ENCODE peak calls at places on chromosomes 7 and 10, in five cellular contexts. O is GM12878, B is IMR-90, L is A549, Z is K562. C is an unnamed sample.

GRCh38 chr7:136039577-136040345 is 62.6 kb upstream of the MTPN start:
- DNase-seq in B (no peak), L (no peak), Z (no peak), O (no peak), C (no peak)

GRCh38 chr10:71453186-71453585 is 56.5 kb downstream of the CDH23 start:
- DNase-seq in Z (no peak), L (no peak), B (no peak), O (no peak), C (no peak)

GRCh38 chr10:27742926-27743735 is 2.5 kb downstream of the MKX start:
- DNase-seq in Z (no peak), B (no peak), O (no peak), L (no peak), C (peak)

GRCh38 chr7:129225206-129225930 is 538 bp downstream of the AHCYL2 start:
- DNase-seq in B (peak), Z (peak), L (peak), O (no peak), C (no peak)

GRCh38 chr10:91220194-91220953 is at the start of gene PCGF5:
- DNase-seq in O (no peak), B (peak), Z (peak), L (peak), C (peak)

GRCh38 chr7:39248693-39249090 is 271.0 kb downstream of the POU6F2 start:
- DNase-seq in O (no peak), L (no peak), B (no peak), Z (no peak), C (no peak)

GRCh38 chr10:87734987-87735827 is 75.5 kb downstream of the PAPSS2 start:
- DNase-seq in Z (peak), B (peak), O (no peak), L (peak), C (peak)

GRCh38 chr10:78579995-78580394 is 488.8 kb upstream of the ZMIZ1 start:
- DNase-seq in B (no peak), Z (no peak), L (no peak), O (no peak), C (peak)

GRCh38 chr7:110090113-110090820 is 1000.7 kb upstream of the LRRN3 start:
- DNase-seq in B (peak), Z (peak), L (no peak), O (no peak), C (no peak)

GRCh38 chr7:101553771-101554445 is 75.2 kb downstream of the MYL10 start:
- DNase-seq in L (no peak), O (no peak), B (no peak), Z (no peak), C (peak)

GRCh38 chr10:107081644-107082043 is 82.9 kb downstream of the SORCS1 start:
- DNase-seq in B (no peak), O (peak), Z (peak), L (no peak), C (no peak)

GRCh38 chr10:75612904-75613684 is 181.7 kb downstream of the LRMDA start:
- DNase-seq in B (no peak), O (peak), L (no peak), Z (no peak), C (no peak)

GRCh38 chr7:137381045-137381444 is 37.5 kb upstream of the PTN start:
- DNase-seq in L (no peak), B (no peak), Z (no peak), O (no peak), C (no peak)

GRCh38 chr10:24097771-24098207 is 111.1 kb upstream of the KIAA1217 start:
- DNase-seq in O (no peak), Z (no peak), L (no peak), B (no peak), C (no peak)

GRCh38 chr7:56218510-56218909 is 102.3 kb upstream of the NUPR2 start:
- DNase-seq in L (no peak), B (no peak), Z (no peak), O (no peak), C (no peak)

GRCh38 chr7:2554654-2555053 is 670 bp downstream of the BRAT1 start:
- DNase-seq in Z (peak), L (no peak), B (no peak), O (no peak), C (peak)

GRCh38 chr7:2560175-2560695 is 1.5 kb downstream of the IQCE start:
- DNase-seq in Z (no peak), B (no peak), L (no peak), O (no peak), C (peak)

GRCh38 chr7:2553831-2554581 is 1.3 kb downstream of the BRAT1 start:
- DNase-seq in Z (no peak), O (no peak), L (no peak), B (no peak), C (no peak)

GRCh38 chr7:2555121-2556052 is at the start of gene BRAT1:
- DNase-seq in O (peak), Z (peak), B (peak), L (peak), C (peak)

DNA sequence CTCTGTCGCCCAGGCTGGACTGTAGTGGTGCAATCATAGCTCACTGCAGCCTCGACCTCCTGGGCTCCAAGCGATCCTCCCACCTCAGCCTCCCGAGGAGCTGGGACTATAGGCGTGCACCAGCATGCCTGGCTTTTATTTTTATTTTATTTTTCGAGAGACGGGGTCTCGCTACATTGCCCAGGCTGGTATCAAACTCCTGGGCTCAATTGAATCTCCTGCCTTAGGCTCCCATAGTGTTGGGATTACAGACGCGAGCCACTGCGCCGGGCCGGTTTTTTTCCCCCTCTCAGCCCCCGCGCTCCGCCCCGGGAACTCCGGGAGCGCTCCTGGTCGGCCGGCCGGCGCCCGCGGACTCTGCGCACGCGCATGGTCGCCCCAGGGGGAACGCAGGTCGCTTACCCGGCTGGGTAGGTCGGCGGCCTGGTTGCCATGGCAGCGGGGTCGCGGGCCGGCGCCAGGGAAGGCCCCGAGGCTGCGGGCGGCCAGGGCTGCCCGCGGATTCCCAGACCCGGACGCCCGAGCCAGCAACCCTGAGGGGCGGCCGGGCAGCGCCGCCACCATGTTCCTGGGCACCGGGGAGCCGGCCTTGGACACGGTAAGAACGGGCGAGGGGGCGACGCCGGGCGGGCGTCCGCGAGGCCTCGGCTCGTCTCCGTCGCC is at the start of gene IQCE:
- DNase-seq in B (peak), Z (peak), L (peak), O (peak), C (peak)
- TF ChIP-seq RCOR1 in B (no peak), Z (no peak), L (no peak), O (peak), C (peak)

GRCh38 chr10:93451244-93451947 is 30.7 kb downstream of the MYOF start:
- DNase-seq in L (no peak), O (no peak), Z (no peak), B (no peak), C (no peak)

GRCh38 chr10:93447019-93447418 is 35.1 kb downstream of the MYOF start:
- DNase-seq in L (no peak), B (no peak), Z (no peak), O (no peak), C (no peak)

GRCh38 chr10:93447970-93448369 is 34.2 kb downstream of the MYOF start:
- DNase-seq in Z (no peak), B (no peak), L (no peak), O (no peak), C (no peak)

GRCh38 chr10:93445097-93445960 is 36.8 kb downstream of the MYOF start:
- DNase-seq in O (no peak), L (peak), Z (no peak), B (peak), C (peak)

DNA sequence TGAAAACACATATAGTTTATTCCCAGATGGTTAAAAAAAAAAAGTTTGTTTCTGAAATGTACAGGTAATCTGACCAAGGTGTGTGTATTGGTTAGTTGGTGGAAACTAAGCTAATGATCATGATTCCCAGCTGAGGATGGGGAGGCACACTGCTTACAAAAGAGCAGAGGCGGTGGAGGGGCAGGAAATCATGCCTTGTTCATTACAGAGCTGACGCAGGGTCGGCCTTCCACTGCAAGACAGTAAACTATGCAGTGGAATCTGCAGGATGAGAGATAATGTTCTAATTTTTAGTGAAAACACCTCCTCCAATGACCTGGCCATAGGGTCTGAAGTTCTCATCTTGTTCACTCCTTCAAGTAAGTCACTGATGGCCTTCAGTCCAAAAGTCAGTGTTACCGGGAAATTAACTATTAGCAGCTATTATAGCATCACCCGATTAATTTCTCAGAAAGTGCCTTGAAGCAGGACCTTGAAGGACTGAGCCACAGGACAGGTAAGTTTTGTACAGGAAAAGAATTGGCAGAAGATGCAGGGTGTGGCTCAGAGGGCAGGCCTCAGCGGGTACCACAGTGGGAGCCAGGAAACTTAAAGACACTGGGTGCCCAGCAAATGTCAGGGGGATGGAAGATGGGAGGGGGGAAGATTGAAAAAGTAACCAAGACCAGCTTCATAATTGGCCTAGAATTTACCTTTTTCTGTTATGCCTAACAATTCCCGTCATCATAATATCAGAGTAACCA is 36.0 kb downstream of the MYOF start:
- DNase-seq in O (no peak), B (no peak), Z (no peak), L (no peak), C (no peak)
- H3K27ac ChIP-seq in O (no peak), B (peak), Z (no peak), L (peak), C (peak)

GRCh38 chr10:97889461-97890265 is 40.0 kb downstream of the GOLGA7B start:
- DNase-seq in B (peak), L (peak), Z (peak), O (no peak), C (peak)
- TF ChIP-seq RCOR1 in B (no peak), L (no peak), Z (no peak), O (no peak), C (no peak)

DNA sequence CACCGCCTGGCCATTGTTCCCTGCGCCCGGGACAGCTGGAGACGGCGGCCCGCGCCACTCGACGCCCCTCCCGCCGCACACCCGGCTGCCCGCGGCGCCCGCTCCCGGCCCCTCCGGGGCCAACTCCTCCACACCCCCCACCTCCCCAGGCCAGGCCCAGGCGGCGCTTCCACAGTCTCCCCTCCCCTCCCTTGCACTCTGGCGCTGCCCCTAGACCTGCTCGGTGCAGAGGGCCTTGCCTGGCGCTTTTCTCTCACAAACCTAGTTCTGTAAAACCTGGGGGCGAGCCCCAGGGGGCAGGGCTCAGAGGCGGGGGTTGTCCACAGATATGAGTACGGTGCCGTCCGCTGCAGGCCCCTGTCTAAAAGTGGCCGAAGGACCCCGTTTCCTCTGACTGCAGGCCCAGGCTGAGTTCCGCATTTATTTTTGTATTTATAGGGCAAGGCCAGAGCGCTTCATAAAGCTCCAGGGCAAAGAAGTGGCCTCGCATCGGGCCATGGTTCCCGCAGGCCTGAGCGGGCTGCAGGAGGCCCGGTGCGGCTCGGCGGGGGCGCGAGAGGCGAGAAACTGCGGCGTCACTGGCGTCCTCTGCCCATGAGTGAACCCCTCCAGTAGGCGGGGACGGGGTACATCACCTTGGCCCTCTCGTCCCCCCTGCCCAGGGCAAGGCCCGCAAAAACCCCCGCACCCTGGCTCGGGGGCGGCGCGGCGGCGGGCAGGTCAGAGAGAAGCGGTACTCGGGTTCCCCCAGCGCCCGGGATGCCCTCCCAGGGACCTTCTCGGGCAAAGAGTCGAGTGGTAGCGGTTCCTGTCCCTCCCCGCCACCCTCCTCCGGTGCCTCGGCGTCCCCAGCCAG is 355.6 kb downstream of the DNAJB6 start:
- DNase-seq in L (no peak), O (no peak), B (no peak), Z (no peak), C (no peak)
- H3K27ac ChIP-seq in L (no peak), O (no peak), B (no peak), Z (no peak), C (no peak)

GRCh38 chr10:7576340-7576739 is 90.4 kb downstream of the ITIH5 start:
- DNase-seq in Z (no peak), L (no peak), B (no peak), O (no peak), C (no peak)

GRCh38 chr10:7571992-7572391 is 94.8 kb downstream of the ITIH5 start:
- DNase-seq in O (no peak), Z (no peak), B (no peak), L (no peak), C (no peak)

GRCh38 chr10:7567896-7568295 is 98.9 kb downstream of the ITIH5 start:
- DNase-seq in Z (no peak), B (no peak), L (no peak), O (no peak), C (no peak)

GRCh38 chr10:7577206-7577978 is 89.4 kb downstream of the ITIH5 start:
- DNase-seq in Z (no peak), B (no peak), L (no peak), O (no peak), C (no peak)

DNA sequence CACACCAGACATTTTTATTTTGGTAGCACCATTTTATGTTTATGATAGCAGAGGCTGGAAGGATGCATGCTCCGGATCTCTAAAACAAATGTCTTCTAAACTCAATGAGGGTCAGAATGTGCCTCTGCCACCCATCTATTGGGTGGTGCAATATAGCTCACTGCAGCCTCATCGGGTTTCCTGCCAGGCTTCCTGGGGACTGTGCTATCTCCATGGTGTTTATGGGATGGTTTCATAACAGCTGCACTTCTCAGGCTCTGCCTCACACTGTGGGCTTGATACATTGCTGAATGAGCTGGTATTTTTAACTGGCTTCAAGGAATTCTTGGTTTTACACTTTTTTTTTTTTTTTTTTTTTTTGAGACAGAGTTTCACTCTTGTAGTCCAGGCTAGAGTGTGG is 94.3 kb downstream of the ITIH5 start:
- DNase-seq in L (no peak), O (no peak), Z (no peak), B (no peak), C (no peak)
- TF ChIP-seq RCOR1 in L (no peak), O (no peak), Z (no peak), B (no peak), C (no peak)

GRCh38 chr7:45151967-45152366 is 5.6 kb upstream of the RAMP3 start:
- DNase-seq in L (no peak), Z (no peak), B (no peak), O (no peak), C (no peak)

GRCh38 chr7:45149606-45150005 is 8.0 kb upstream of the RAMP3 start:
- DNase-seq in Z (no peak), O (no peak), L (no peak), B (no peak), C (peak)

GRCh38 chr7:45148653-45148973 is 9.0 kb upstream of the RAMP3 start:
- DNase-seq in O (no peak), L (no peak), Z (no peak), B (no peak), C (no peak)

GRCh38 chr7:45151131-45151684 is 6.4 kb upstream of the RAMP3 start:
- DNase-seq in O (no peak), L (no peak), Z (no peak), B (no peak), C (no peak)

GRCh38 chr7:45150199-45150598 is 7.4 kb upstream of the RAMP3 start:
- DNase-seq in O (no peak), L (no peak), B (no peak), Z (no peak), C (no peak)
- H3K27ac ChIP-seq in O (no peak), L (no peak), B (no peak), Z (no peak), C (no peak)

DNA sequence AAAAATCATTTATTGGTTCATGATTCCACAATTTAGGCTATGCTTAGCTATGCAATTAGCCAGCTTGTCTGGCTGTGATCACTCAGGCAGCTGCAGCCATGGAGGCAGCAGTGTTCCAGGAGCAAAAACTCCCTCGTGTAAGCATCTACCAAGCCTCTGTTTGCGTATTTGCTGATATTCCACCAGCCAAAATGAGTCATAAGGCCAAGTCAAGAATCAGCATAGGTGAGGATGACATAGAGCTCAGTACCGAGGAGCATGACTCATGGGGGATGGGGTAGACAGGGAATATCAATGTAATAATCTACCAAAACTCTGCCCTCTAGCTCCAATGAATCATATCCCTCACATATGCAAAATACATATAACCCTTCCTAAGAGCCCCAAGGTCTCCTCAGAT is 63.3 kb downstream of the IMMP2L start:
- DNase-seq in B (peak), Z (peak), L (peak), O (no peak), C (no peak)
- TF ChIP-seq RCOR1 in B (no peak), Z (no peak), L (no peak), O (no peak), C (no peak)

DNA sequence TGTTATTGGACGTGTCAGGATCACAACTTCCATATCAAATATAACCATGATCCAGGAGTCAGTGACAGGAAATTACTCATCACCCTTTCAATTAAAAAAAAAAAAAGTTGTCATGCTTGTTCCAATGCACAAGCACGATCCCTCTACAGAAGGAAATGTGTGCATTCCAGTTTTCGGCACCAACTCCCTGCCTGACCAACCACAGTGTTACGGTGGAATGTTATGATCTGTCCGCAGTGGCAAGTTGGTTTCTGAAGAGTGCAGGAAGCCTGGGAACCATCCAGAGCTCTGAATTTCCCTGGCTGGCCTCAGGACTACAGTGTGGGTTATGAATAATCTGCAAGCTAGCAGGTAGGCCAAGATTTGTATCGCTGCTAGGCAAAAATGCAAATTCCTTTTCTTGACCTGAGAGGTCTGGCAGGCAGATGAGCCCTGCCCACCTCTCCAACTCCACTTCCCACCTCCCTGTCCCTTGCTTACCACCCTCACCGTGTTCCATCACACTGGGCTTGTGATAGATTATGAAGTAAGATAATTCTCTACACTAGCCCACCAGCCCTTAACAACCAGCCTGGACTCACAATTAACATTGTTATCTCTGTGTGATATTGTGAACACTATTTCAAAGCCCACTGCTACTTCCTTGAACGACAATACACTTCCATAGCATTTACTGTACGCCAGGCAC is 20.4 kb downstream of the FRMPD2 start:
- DNase-seq in Z (no peak), O (no peak), B (no peak), L (no peak), C (no peak)
- H3K27ac ChIP-seq in Z (no peak), O (no peak), B (no peak), L (no peak), C (no peak)

GRCh38 chr7:155233703-155234492 is 63.8 kb upstream of the INSIG1 start:
- DNase-seq in O (no peak), B (no peak), L (no peak), Z (no peak), C (peak)
- TF ChIP-seq RCOR1 in O (no peak), B (no peak), L (no peak), Z (no peak), C (no peak)

DNA sequence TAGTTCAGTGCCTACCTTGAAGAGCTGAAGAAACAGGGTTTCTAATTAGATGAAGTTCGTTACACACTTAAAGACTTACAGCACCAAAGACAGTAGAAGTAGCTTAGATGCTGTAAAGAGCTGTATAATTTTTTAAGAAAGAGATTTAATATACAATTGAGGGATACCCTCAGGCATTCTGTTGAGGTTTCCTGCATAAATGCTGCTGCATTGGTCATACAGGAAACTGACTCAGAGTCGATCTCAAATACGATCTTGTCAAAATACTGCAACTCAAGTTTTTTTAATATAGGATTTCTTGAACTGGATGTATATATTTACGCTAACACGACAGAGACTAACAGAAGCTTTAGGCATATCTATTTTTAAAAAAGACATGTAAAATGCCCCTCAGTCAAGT is 2.5 kb upstream of the ARID5B start:
- DNase-seq in B (peak), O (no peak), L (no peak), Z (peak), C (peak)
- H3K27ac ChIP-seq in B (peak), O (peak), L (no peak), Z (no peak), C (peak)